ENCODE peak calls at places on chromosomes 13 and 19, in nine cellular contexts. Y is spleen; B is CD4-positive, alpha-beta memory T cell; P is heart right ventricle; C is aorta; M is iPS DF 6.9; D is AG04449; X is GM23248; U is A549. G is an unnamed sample.

GRCh38 chr19:57103573-57104277 is 16.1 kb upstream of the USP29 start:
- DNase-seq in Y (no peak), B (peak), P (peak), C (no peak), M (peak), D (no peak), X (peak), U (peak), G (peak)

GRCh38 chr13:21530656-21531055 is 71.6 kb upstream of the ZDHHC20 start:
- DNase-seq in Y (peak), B (no peak), P (no peak), C (no peak), M (no peak), D (no peak), X (no peak), U (no peak), G (no peak)

GRCh38 chr19:35038623-35039512 is 2.7 kb upstream of the HPN start:
- DNase-seq in Y (no peak), B (no peak), P (no peak), C (no peak), M (no peak), D (no peak), X (no peak), U (no peak), G (no peak)

GRCh38 chr19:49999371-50000010 is 25.7 kb downstream of the VRK3 start:
- DNase-seq in Y (no peak), B (no peak), P (no peak), C (no peak), M (no peak), D (no peak), X (peak), U (no peak), G (no peak)

GRCh38 chr19:35845215-35846037 is 6.9 kb downstream of the NPHS1 start:
- DNase-seq in Y (peak), B (no peak), P (no peak), C (no peak), M (no peak), D (no peak), X (peak), U (peak), G (no peak)

GRCh38 chr19:35349614-35350521 is 2.2 kb downstream of the FFAR1 start:
- DNase-seq in Y (peak), B (peak), P (no peak), C (peak), M (no peak), D (no peak), X (no peak), U (no peak), G (no peak)

GRCh38 chr13:97397267-97397666 is 36.7 kb upstream of the RAP2A start:
- DNase-seq in Y (no peak), B (no peak), P (no peak), C (no peak), M (no peak), D (no peak), X (no peak), U (no peak), G (no peak)

GRCh38 chr13:112756967-112757758 is 67.3 kb downstream of the ATP11A start:
- DNase-seq in Y (peak), B (no peak), P (no peak), C (peak), M (no peak), D (no peak), X (no peak), U (no peak), G (no peak)

GRCh38 chr19:53553865-53554791 is 16.2 kb downstream of the ZNF331 start:
- DNase-seq in Y (peak), B (peak), P (peak), C (peak), M (no peak), D (no peak), X (peak), U (peak), G (peak)

GRCh38 chr13:105937451-105937850 is 598.0 kb downstream of the EFNB2 start:
- DNase-seq in Y (no peak), B (no peak), P (no peak), C (no peak), M (no peak), D (no peak), X (no peak), U (no peak), G (no peak)

GRCh38 chr13:21225841-21226581 is 49.6 kb downstream of the MRPL57 start:
- DNase-seq in Y (no peak), B (no peak), P (no peak), C (no peak), M (no peak), D (no peak), X (no peak), U (no peak), G (no peak)

GRCh38 chr13:44879452-44880058 is 109.7 kb downstream of the NUFIP1 start:
- DNase-seq in Y (no peak), B (no peak), P (no peak), C (no peak), M (peak), D (peak), X (peak), U (peak), G (peak)

GRCh38 chr19:45071969-45072790 is 4.1 kb downstream of the ZNF296 start:
- DNase-seq in Y (no peak), B (no peak), P (no peak), C (no peak), M (no peak), D (no peak), X (no peak), U (no peak), G (no peak)

GRCh38 chr13:22168437-22168836 is 497.6 kb downstream of the FGF9 start:
- DNase-seq in Y (no peak), B (no peak), P (no peak), C (no peak), M (no peak), D (no peak), X (no peak), U (no peak), G (no peak)

GRCh38 chr19:5904302-5905071 is at the start of gene VMAC:
- DNase-seq in Y (peak), B (peak), P (peak), C (peak), M (peak), D (peak), X (peak), U (peak), G (peak)

GRCh38 chr19:58305065-58305931 is at the start of gene ERVK3-1:
- DNase-seq in Y (peak), B (peak), P (peak), C (peak), M (peak), D (peak), X (peak), U (peak), G (peak)

GRCh38 chr13:40535345-40535836 is 131.1 kb downstream of the FOXO1 start:
- DNase-seq in Y (no peak), B (no peak), P (no peak), C (no peak), M (no peak), D (no peak), X (no peak), U (no peak), G (no peak)

GRCh38 chr19:31436121-31436776 is 87.0 kb upstream of the TSHZ3 start:
- DNase-seq in Y (no peak), B (no peak), P (no peak), C (no peak), M (no peak), D (no peak), X (peak), U (no peak), G (no peak)

GRCh38 chr13:51249254-51249653 is 27.1 kb downstream of the FAM124A start:
- DNase-seq in Y (no peak), B (no peak), P (no peak), C (no peak), M (no peak), D (no peak), X (no peak), U (no peak), G (no peak)

GRCh38 chr19:9848060-9848459 is 12.9 kb downstream of the PIN1 start:
- DNase-seq in Y (no peak), B (no peak), P (no peak), C (no peak), M (no peak), D (no peak), X (no peak), U (no peak), G (no peak)

GRCh38 chr13:51590966-51591627 is 6.8 kb downstream of the WDFY2 start:
- DNase-seq in Y (no peak), B (no peak), P (peak), C (no peak), M (no peak), D (peak), X (peak), U (peak), G (no peak)

GRCh38 chr13:70623260-70623659 is 515.0 kb upstream of the KLHL1 start:
- DNase-seq in Y (no peak), B (no peak), P (no peak), C (no peak), M (no peak), D (no peak), X (peak), U (no peak), G (peak)

GRCh38 chr19:46387713-46388130 is 25.6 kb downstream of the CCDC8 start:
- DNase-seq in Y (no peak), B (no peak), P (no peak), C (peak), M (no peak), D (no peak), X (no peak), U (no peak), G (no peak)

GRCh38 chr19:32373614-32374295 is 28.3 kb downstream of the ZNF507 start:
- DNase-seq in Y (no peak), B (no peak), P (peak), C (no peak), M (no peak), D (peak), X (peak), U (peak), G (no peak)

GRCh38 chr19:11480081-11480926 is 542 bp downstream of the ELAVL3 start:
- DNase-seq in Y (no peak), B (peak), P (no peak), C (no peak), M (no peak), D (no peak), X (no peak), U (no peak), G (no peak)

GRCh38 chr19:11478167-11479089 is 2.4 kb downstream of the ELAVL3 start:
- DNase-seq in Y (no peak), B (peak), P (no peak), C (no peak), M (no peak), D (no peak), X (no peak), U (no peak), G (no peak)

GRCh38 chr19:11480927-11481776 is at the start of gene ELAVL3:
- DNase-seq in Y (no peak), B (peak), P (no peak), C (no peak), M (no peak), D (no peak), X (no peak), U (no peak), G (no peak)

GRCh38 chr19:11479090-11479469 is 1.8 kb downstream of the ELAVL3 start:
- DNase-seq in Y (no peak), B (peak), P (no peak), C (no peak), M (no peak), D (no peak), X (no peak), U (no peak), G (no peak)

DNA sequence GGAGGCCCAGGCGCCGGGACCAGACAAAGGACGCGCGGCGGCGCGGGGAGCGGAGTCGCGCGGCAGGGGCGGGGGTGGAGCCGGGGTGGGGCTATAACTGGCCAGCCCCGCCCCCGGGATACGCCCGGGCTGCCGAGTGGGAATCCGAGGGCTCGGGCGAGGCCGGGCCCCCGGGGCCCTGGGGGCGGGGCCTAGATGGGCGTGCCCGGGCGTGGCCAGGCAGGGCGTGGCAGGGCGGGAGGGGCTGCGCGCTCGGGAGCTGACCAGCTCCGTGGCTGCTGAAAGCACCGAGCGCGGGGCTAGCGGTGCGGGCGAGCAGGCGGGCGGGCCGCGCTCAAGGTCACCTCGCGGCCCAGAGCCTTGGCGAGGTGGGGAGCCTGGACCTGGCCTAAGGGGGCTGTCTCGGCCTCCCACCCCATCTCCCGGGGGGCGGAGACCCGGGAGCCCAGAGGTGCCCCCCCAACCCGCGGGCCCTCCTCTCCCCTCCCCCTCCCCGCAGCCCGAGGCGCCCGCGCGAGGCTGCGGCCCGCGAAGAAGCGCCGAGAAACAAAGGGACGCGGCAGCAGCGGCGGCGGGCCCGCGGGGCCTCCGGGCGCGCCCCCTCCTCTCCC is 1.3 kb downstream of the ELAVL3 start:
- DNase-seq in Y (no peak), B (peak), P (no peak), C (no peak), M (no peak), D (no peak), X (peak), U (no peak), G (no peak)
- H3K4me3 ChIP-seq in Y (no peak), B (no peak), P (peak), C (no peak), M (peak), D (no peak), X (no peak), U (no peak), G (no peak)

GRCh38 chr13:24680921-24681585 is 845 bp downstream of the ATP12A start:
- DNase-seq in Y (no peak), B (no peak), P (no peak), C (no peak), M (no peak), D (no peak), X (no peak), U (no peak), G (no peak)
- H3K4me3 ChIP-seq in Y (peak), B (no peak), P (peak), C (no peak), M (peak), D (no peak), X (peak), U (no peak), G (no peak)

GRCh38 chr13:42594577-42595571 is 20.9 kb downstream of the TNFSF11 start:
- DNase-seq in Y (no peak), B (peak), P (peak), C (no peak), M (peak), D (no peak), X (peak), U (peak), G (peak)

GRCh38 chr13:42592915-42593718 is 19.2 kb downstream of the TNFSF11 start:
- DNase-seq in Y (no peak), B (no peak), P (no peak), C (no peak), M (no peak), D (no peak), X (no peak), U (no peak), G (no peak)

GRCh38 chr13:42597505-42597904 is 23.6 kb downstream of the TNFSF11 start:
- DNase-seq in Y (no peak), B (no peak), P (no peak), C (no peak), M (no peak), D (no peak), X (no peak), U (no peak), G (no peak)

GRCh38 chr13:42591602-42592001 is 17.6 kb downstream of the TNFSF11 start:
- DNase-seq in Y (no peak), B (no peak), P (no peak), C (no peak), M (no peak), D (no peak), X (no peak), U (no peak), G (no peak)

DNA sequence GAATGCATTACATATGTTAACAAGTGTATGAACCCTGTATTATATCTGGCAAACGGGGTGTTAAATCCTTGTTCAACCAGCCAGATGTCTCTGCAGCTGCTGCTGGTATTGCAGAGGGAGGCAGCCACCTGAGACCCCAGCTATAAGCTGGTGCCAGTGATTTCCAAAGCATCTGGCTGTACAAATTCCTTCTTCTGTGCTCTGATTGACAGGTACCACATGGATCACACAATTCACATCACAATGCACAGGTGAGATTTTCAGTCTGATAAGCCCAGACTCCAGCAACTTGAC is 19.7 kb downstream of the TNFSF11 start:
- DNase-seq in Y (no peak), B (no peak), P (no peak), C (no peak), M (no peak), D (no peak), X (no peak), U (no peak), G (no peak)
- H3K4me3 ChIP-seq in Y (no peak), B (no peak), P (no peak), C (no peak), M (no peak), D (no peak), X (no peak), U (no peak), G (no peak)

DNA sequence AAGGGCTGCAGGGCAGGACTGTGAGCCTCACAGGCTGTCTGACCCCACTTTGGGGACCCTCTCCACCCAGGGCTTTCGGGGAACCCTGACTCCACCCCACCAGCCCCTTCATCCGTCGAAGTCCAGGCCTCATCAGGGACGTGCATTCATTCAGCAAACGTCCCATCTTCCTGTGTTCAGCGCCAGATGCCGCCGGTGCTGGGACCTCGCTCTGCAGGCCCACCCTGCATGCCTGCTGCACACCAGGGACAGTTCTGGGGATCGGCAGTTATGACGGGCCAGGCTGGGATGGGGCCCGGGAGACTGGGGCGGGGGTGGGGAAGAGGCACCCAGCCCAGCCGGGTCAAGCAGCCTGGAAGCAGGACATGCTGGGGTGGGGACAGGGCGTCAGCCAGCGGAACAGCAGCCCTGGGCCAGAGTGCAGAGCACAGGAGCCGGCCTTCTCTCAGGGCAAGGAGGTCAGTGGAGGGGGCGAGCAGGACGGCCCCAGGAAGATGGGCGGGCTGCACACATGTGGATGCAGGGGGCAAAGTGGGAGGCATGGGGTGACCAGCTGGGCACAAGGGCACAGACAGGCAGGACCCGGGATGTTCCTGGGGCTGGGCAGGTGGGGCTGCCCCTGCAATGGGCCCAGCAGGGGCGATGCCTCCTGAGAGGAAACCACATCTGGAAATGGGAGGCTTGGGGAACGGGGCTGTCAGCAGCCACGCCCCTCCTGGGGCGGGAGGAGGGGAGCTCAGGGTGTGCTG is 5.1 kb downstream of the GAMT start:
- DNase-seq in Y (no peak), B (no peak), P (no peak), C (peak), M (no peak), D (no peak), X (peak), U (no peak), G (no peak)
- H3K4me3 ChIP-seq in Y (no peak), B (no peak), P (no peak), C (no peak), M (no peak), D (no peak), X (no peak), U (no peak), G (no peak)

GRCh38 chr19:17863520-17864182 is 3.9 kb downstream of the RPL18A start:
- DNase-seq in Y (no peak), B (no peak), P (no peak), C (no peak), M (no peak), D (no peak), X (no peak), U (no peak), G (no peak)

GRCh38 chr19:17862711-17863519 is 3.2 kb downstream of the RPL18A start:
- DNase-seq in Y (peak), B (no peak), P (no peak), C (no peak), M (no peak), D (no peak), X (no peak), U (no peak), G (no peak)

GRCh38 chr19:17860331-17860992 is 752 bp downstream of the RPL18A start:
- DNase-seq in Y (no peak), B (no peak), P (no peak), C (no peak), M (no peak), D (no peak), X (peak), U (no peak), G (no peak)

GRCh38 chr19:17860993-17861360 is 1.3 kb downstream of the RPL18A start:
- DNase-seq in Y (no peak), B (no peak), P (no peak), C (no peak), M (no peak), D (no peak), X (peak), U (no peak), G (no peak)

DNA sequence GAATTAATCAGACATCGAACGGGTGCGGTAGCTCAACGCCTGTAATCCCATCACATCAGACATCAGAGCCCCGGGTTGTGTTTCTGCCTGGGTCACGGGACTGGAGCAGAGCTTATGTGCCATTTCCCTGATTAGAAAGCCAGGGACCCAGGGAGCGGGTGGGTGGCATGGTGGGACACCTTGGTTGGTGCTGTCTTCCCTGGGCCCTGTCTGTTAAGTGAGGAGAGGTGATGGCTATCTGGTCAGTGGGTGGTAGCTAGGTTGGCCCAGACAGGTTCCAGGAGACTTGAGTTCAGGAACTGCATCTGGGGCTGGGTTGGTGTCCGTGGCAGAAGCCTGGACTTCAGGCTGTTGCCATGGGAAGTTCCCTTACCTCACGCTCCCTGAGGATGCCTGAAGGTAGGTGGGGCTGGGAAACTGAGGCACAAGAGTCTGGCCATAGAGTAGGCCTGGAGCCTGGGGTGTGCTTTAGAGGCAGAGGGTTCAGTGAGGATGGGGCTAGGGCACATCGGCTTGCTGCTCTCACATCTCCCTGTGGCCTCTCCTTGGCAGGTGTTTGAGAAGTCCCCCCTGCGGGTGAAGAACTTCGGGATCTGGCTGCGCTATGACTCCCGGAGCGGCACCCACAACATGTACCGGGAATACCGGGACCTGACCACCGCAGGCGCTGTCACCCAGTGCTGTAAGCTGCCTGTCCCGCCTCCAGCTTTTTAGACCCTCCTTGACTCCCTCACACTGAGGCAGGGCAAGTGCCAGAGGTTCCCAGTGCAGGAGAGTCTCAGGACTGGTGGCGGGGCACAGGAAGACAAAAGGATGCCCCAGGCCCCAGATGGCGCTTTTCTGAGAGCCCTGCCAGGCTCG is 2.1 kb downstream of the RPL18A start:
- DNase-seq in Y (no peak), B (no peak), P (no peak), C (no peak), M (no peak), D (no peak), X (no peak), U (no peak), G (no peak)
- H3K4me3 ChIP-seq in Y (peak), B (no peak), P (peak), C (no peak), M (no peak), D (peak), X (peak), U (peak), G (peak)

GRCh38 chr19:11902228-11902627 is 14.6 kb downstream of the ZNF69 start:
- DNase-seq in Y (no peak), B (no peak), P (no peak), C (no peak), M (no peak), D (no peak), X (no peak), U (no peak), G (no peak)

GRCh38 chr19:11905928-11906327 is 18.3 kb downstream of the ZNF69 start:
- DNase-seq in Y (no peak), B (no peak), P (no peak), C (no peak), M (no peak), D (no peak), X (no peak), U (no peak), G (no peak)
- H3K4me3 ChIP-seq in Y (no peak), B (no peak), P (no peak), C (no peak), M (no peak), D (no peak), X (no peak), U (no peak), G (no peak)

GRCh38 chr13:99989376-99990044 is 7.9 kb downstream of the ZIC2 start:
- DNase-seq in Y (no peak), B (no peak), P (no peak), C (peak), M (no peak), D (no peak), X (no peak), U (no peak), G (no peak)
- H3K4me3 ChIP-seq in Y (no peak), B (no peak), P (no peak), C (no peak), M (peak), D (no peak), X (no peak), U (no peak), G (no peak)

G was measured in Jurkat, Clone E6-1.